ENCODE peak calls at places on chromosomes 16 and 17, in four cellular contexts. One of them, this sample, is unnamed. For H3K27me3, the result is how much of the 10 kb centered on the place peaks cover.

GRCh38 chr16:29877266-29877961 is 14.4 kb upstream of the CDIPT start:
- DNase-seq in adipocyte: no peak
- DNase-seq in heart right ventricle: no peak
- DNase-seq in left ventricle myocardium inferior: no peak
- DNase-seq in this sample: peak

GRCh38 chr17:3318336-3318735 is 20.2 kb upstream of the OR3A1 start:
- DNase-seq in adipocyte: no peak
- DNase-seq in heart right ventricle: no peak
- DNase-seq in left ventricle myocardium inferior: no peak
- DNase-seq in this sample: no peak

GRCh38 chr16:87924041-87924851 is 12.1 kb downstream of the CA5A start:
- DNase-seq in heart right ventricle: no peak
- DNase-seq in adipocyte: no peak
- DNase-seq in left ventricle myocardium inferior: no peak
- DNase-seq in this sample: no peak

GRCh38 chr17:4498461-4499397 is at the start of gene SPNS2:
- DNase-seq in heart right ventricle: peak
- DNase-seq in left ventricle myocardium inferior: peak
- DNase-seq in adipocyte: peak
- DNase-seq in this sample: peak

GRCh38 chr17:68103148-68103547 is 67.6 kb downstream of the KPNA2 start:
- DNase-seq in left ventricle myocardium inferior: no peak
- DNase-seq in heart right ventricle: no peak
- DNase-seq in adipocyte: peak
- DNase-seq in this sample: peak

GRCh38 chr17:50458290-50458689 is 10.4 kb downstream of the CHAD start:
- DNase-seq in heart right ventricle: no peak
- DNase-seq in adipocyte: no peak
- DNase-seq in left ventricle myocardium inferior: no peak
- DNase-seq in this sample: no peak

GRCh38 chr17:64775701-64776570 is 113.8 kb upstream of the SMURF2 start:
- DNase-seq in left ventricle myocardium inferior: no peak
- DNase-seq in heart right ventricle: no peak
- DNase-seq in adipocyte: no peak
- DNase-seq in this sample: no peak

GRCh38 chr16:85072947-85073346 is 39.3 kb downstream of the CIBAR2 start:
- DNase-seq in heart right ventricle: peak
- DNase-seq in adipocyte: no peak
- DNase-seq in left ventricle myocardium inferior: peak
- DNase-seq in this sample: no peak

GRCh38 chr17:19461139-19461538 is 50.1 kb downstream of the RNF112 start:
- DNase-seq in left ventricle myocardium inferior: no peak
- DNase-seq in adipocyte: no peak
- DNase-seq in heart right ventricle: no peak
- DNase-seq in this sample: no peak

GRCh38 chr17:19664136-19664820 is 15.7 kb downstream of the ALDH3A2 start:
- DNase-seq in adipocyte: no peak
- DNase-seq in heart right ventricle: no peak
- DNase-seq in left ventricle myocardium inferior: peak
- DNase-seq in this sample: no peak

DNA sequence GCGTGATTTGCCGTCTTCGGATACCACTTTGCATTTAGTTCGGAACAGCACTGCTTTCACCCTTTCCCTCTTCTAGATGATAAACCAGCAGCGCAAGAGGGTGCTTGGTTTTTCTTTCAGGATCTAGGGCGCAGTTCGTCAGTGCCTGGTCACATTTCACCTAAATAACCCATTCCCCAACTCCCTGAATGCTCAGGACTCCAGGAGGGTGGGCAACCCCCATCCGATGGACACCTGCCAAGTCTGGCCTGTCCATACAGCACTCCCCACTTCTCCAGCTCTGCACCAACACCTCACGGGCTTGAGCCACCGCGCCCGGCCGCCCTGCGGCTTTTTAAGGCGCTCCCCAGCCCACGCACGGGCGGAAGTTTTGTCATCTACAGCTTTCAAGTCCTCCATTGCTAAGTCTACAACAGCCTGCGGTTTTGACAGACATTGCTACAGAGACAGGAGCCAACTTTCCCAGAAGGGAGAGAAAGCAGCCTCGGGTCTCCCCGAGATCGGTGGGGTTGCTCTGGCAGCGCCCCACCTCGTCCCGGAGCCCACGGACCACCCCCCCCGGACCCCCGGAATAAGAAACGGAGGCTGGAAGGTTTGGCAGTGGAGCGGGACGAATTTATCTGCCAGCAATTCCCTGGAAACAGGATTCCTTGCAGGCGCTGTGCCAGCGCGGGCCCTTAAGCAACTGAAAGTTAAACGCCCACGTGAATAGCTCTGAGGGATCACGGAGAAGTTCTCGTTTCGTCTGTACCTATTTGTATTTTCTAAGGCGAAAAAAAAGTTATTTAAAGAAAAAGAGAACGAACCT is 38.6 kb upstream of the SLFN13 start:
- DNase-seq in heart right ventricle: peak
- DNase-seq in left ventricle myocardium inferior: peak
- DNase-seq in adipocyte: peak
- DNase-seq in this sample: peak
- H3K27me3 ChIP-seq in heart right ventricle: half or more
- H3K27me3 ChIP-seq in left ventricle myocardium inferior: half or more
- H3K27me3 ChIP-seq in adipocyte: half or more
- H3K27me3 ChIP-seq in this sample: half or more

GRCh38 chr17:48624118-48624517 is 2.0 kb downstream of the HOXB9 start:
- DNase-seq in adipocyte: no peak
- DNase-seq in left ventricle myocardium inferior: no peak
- DNase-seq in heart right ventricle: no peak
- DNase-seq in this sample: no peak
- H3K27me3 ChIP-seq in adipocyte: half or more
- H3K27me3 ChIP-seq in left ventricle myocardium inferior: half or more
- H3K27me3 ChIP-seq in heart right ventricle: half or more
- H3K27me3 ChIP-seq in this sample: half or more

GRCh38 chr17:59725691-59726090 is 18.2 kb downstream of the VMP1 start:
- DNase-seq in heart right ventricle: no peak
- DNase-seq in adipocyte: peak
- DNase-seq in left ventricle myocardium inferior: no peak
- DNase-seq in this sample: no peak

GRCh38 chr17:59723607-59724006 is 16.2 kb downstream of the VMP1 start:
- DNase-seq in heart right ventricle: no peak
- DNase-seq in adipocyte: no peak
- DNase-seq in left ventricle myocardium inferior: no peak
- DNase-seq in this sample: peak

GRCh38 chr17:59723041-59723440 is 15.6 kb downstream of the VMP1 start:
- DNase-seq in adipocyte: no peak
- DNase-seq in left ventricle myocardium inferior: no peak
- DNase-seq in heart right ventricle: no peak
- DNase-seq in this sample: no peak

GRCh38 chr17:59730268-59730834 is 22.9 kb downstream of the VMP1 start:
- DNase-seq in heart right ventricle: no peak
- DNase-seq in left ventricle myocardium inferior: no peak
- DNase-seq in adipocyte: no peak
- DNase-seq in this sample: no peak

GRCh38 chr17:59727817-59728533 is 20.5 kb downstream of the VMP1 start:
- DNase-seq in left ventricle myocardium inferior: no peak
- DNase-seq in heart right ventricle: no peak
- DNase-seq in adipocyte: no peak
- DNase-seq in this sample: no peak
- H3K27me3 ChIP-seq in left ventricle myocardium inferior: under half
- H3K27me3 ChIP-seq in heart right ventricle: under half
- H3K27me3 ChIP-seq in adipocyte: under half
- H3K27me3 ChIP-seq in this sample: under half

GRCh38 chr17:80482058-80482318 is 5.6 kb upstream of the NPTX1 start:
- DNase-seq in left ventricle myocardium inferior: no peak
- DNase-seq in heart right ventricle: no peak
- DNase-seq in adipocyte: no peak
- DNase-seq in this sample: no peak
- H3K27me3 ChIP-seq in left ventricle myocardium inferior: half or more
- H3K27me3 ChIP-seq in heart right ventricle: half or more
- H3K27me3 ChIP-seq in adipocyte: under half
- H3K27me3 ChIP-seq in this sample: under half

GRCh38 chr16:54927125-54928015 is 3.3 kb upstream of the IRX5 start:
- DNase-seq in heart right ventricle: no peak
- DNase-seq in left ventricle myocardium inferior: no peak
- DNase-seq in adipocyte: peak
- DNase-seq in this sample: no peak
- H3K27me3 ChIP-seq in heart right ventricle: under half
- H3K27me3 ChIP-seq in left ventricle myocardium inferior: under half
- H3K27me3 ChIP-seq in adipocyte: under half
- H3K27me3 ChIP-seq in this sample: under half

GRCh38 chr16:51153275-51153991 is 2.4 kb upstream of the SALL1 start:
- DNase-seq in left ventricle myocardium inferior: no peak
- DNase-seq in adipocyte: no peak
- DNase-seq in heart right ventricle: no peak
- DNase-seq in this sample: no peak
- H3K27me3 ChIP-seq in left ventricle myocardium inferior: half or more
- H3K27me3 ChIP-seq in adipocyte: under half
- H3K27me3 ChIP-seq in heart right ventricle: half or more
- H3K27me3 ChIP-seq in this sample: half or more

GRCh38 chr17:74020522-74020921 is 183.0 kb upstream of the RPL38 start:
- DNase-seq in heart right ventricle: no peak
- DNase-seq in left ventricle myocardium inferior: no peak
- DNase-seq in adipocyte: no peak
- DNase-seq in this sample: no peak
- H3K27me3 ChIP-seq in heart right ventricle: under half
- H3K27me3 ChIP-seq in left ventricle myocardium inferior: under half
- H3K27me3 ChIP-seq in adipocyte: under half
- H3K27me3 ChIP-seq in this sample: under half

DNA sequence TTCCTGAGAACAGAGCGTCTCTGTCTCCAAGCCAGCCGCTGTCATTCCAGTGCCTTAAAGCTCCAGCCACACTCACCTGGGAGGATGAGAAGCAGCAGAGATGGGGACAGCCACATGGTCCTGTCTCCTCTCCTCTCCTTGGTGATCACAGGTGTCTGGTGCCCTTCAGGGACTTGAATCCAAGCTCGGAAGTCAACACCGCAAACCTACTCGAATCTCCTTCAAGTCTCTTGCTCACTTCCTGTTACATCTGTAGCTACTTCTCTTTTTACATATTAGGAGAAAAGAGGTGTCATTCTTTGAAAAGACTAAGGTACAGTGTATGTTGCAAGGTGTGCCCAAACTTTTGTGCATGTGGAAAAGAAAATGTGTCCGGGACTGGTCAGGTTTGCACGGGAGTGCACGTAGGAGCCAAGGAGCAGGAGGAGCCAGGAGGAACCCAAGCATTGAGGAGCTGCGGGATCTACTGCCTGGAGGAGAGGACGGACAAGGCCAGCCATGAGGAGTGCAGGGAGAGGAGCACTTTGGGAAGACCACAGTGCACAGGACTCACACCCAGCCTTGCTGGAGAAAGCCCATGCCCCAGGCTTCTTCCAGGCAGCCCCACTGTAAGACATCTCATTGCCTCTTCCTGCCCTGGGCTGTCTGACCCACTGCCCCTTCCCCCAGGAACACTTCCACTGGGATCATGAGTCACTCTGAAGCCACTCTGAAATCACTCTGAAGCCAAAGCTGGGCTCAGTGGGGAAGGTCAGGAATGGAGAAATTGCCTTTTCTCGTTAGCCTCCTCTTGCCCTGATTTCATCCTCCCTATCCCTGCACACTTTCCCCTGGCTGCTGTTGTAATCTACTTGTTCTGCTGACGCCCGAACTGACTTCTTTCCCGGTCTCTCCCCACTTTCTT is at the start of gene CD300LD:
- DNase-seq in left ventricle myocardium inferior: no peak
- DNase-seq in heart right ventricle: no peak
- DNase-seq in adipocyte: no peak
- DNase-seq in this sample: no peak
- H3K27me3 ChIP-seq in left ventricle myocardium inferior: half or more
- H3K27me3 ChIP-seq in heart right ventricle: under half
- H3K27me3 ChIP-seq in adipocyte: under half
- H3K27me3 ChIP-seq in this sample: under half

GRCh38 chr17:2053380-2054261 is 1.3 kb upstream of the HIC1 start:
- DNase-seq in left ventricle myocardium inferior: peak
- DNase-seq in heart right ventricle: peak
- DNase-seq in adipocyte: peak
- DNase-seq in this sample: peak

GRCh38 chr17:2054262-2054739 is 602 bp upstream of the HIC1 start:
- DNase-seq in heart right ventricle: no peak
- DNase-seq in left ventricle myocardium inferior: no peak
- DNase-seq in adipocyte: peak
- DNase-seq in this sample: peak

GRCh38 chr17:2056221-2057129 is 1.6 kb downstream of the HIC1 start:
- DNase-seq in adipocyte: peak
- DNase-seq in left ventricle myocardium inferior: no peak
- DNase-seq in heart right ventricle: no peak
- DNase-seq in this sample: peak

GRCh38 chr17:2055494-2056220 is 754 bp downstream of the HIC1 start:
- DNase-seq in adipocyte: peak
- DNase-seq in left ventricle myocardium inferior: no peak
- DNase-seq in heart right ventricle: peak
- DNase-seq in this sample: no peak

DNA sequence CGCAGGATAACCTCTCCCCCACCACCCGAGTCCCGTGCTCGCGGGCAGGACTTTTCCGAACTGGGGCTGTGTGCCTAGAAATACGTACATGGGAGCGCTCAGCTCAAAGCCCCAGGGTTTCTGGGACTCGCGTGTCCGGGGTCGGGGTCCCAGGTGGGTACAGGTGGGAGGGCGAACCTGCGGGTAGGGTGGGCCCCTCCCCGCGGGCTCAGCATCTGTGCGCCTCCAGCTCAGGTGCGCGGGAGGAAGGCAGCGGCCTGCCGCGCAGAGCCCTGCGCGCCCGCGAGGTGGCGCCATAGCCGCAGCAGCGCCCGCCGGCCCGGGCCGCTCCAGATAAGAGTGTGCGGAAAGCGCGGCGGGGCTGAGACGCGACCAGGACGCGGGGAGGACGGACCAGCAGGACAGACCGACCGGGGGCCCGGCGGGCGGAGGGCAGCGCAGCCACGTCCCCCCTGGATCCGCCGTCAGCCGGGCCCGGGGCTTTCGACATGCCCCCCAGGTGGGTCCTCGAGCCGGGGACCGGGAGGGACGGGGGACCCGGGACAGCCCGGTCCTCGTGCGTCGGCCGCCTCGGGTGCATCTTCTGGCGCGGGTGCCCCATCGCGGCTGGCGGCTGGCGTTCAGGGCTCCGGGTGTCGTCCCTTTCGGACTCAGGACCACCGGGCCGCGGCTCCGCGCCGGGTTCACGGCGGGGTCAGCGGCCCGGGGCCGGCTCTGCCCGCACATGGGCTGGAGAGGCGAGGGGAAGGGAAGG is at the start of gene HIC1:
- DNase-seq in adipocyte: peak
- DNase-seq in left ventricle myocardium inferior: peak
- DNase-seq in heart right ventricle: peak
- DNase-seq in this sample: peak
- H3K27me3 ChIP-seq in adipocyte: under half
- H3K27me3 ChIP-seq in left ventricle myocardium inferior: half or more
- H3K27me3 ChIP-seq in heart right ventricle: under half
- H3K27me3 ChIP-seq in this sample: under half

DNA sequence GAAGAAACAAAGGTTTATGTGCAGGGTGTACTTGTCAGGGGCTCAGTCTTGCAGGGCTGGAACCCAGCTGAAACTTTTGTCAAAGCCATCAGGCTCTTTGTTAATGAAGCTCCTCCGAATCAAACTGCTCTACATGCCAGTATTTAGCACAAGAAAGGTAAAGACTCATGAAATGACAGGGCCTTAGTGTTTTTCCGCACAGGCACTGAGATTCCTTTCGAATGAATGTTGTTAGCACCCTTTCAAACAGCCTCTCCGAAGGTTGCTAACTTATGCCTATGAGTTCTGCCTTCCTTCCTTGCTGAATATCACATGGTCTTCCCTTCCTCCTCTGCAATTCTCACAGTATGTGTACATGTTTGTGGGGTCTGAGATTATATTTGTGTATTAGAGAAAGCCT is 159.7 kb upstream of the ASIC2 start:
- DNase-seq in left ventricle myocardium inferior: no peak
- DNase-seq in adipocyte: no peak
- DNase-seq in heart right ventricle: no peak
- DNase-seq in this sample: no peak
- H3K27me3 ChIP-seq in left ventricle myocardium inferior: half or more
- H3K27me3 ChIP-seq in adipocyte: under half
- H3K27me3 ChIP-seq in heart right ventricle: under half
- H3K27me3 ChIP-seq in this sample: under half